ENCODE peak calls at places on chromosome 16, in four cellular contexts. A is cardiac fibroblast, T is tibial nerve, O is psoas muscle. B is an unnamed sample.

GRCh38 chr16:12392585-12393089 is 411.1 kb downstream of the CPPED1 start:
- DNase-seq in A (no peak), T (peak; percentile 55), O (no peak), B (no peak)

GRCh38 chr16:67805718-67806427 is 487 bp downstream of the RANBP10 start:
- DNase-seq in T (no peak), A (no peak), O (peak; percentile 66), B (peak; percentile 32)

GRCh38 chr16:53090591-53091507 is 36.1 kb downstream of the CHD9 start:
- DNase-seq in T (peak; percentile 97), A (peak; percentile 100), O (peak; percentile 97), B (peak; percentile 80)

GRCh38 chr16:65289022-65289421 is 167.2 kb upstream of the CDH11 start:
- DNase-seq in T (no peak), A (no peak), O (peak; percentile 72), B (no peak)

GRCh38 chr16:89376812-89377445 is 113.4 kb downstream of the ANKRD11 start:
- DNase-seq in T (no peak), A (no peak), O (peak; percentile 7), B (no peak)

GRCh38 chr16:67115649-67116048 is 5.9 kb downstream of the PHAF1 start:
- DNase-seq in A (peak; percentile 32), O (no peak), T (no peak), B (no peak)

GRCh38 chr16:89409161-89409711 is 81.1 kb downstream of the ANKRD11 start:
- DNase-seq in O (no peak), T (no peak), A (peak; percentile 24), B (no peak)

GRCh38 chr16:82741073-82741615 is 114.4 kb downstream of the CDH13 start:
- DNase-seq in O (no peak), T (no peak), A (no peak), B (no peak)

GRCh38 chr16:79543219-79543618 is 57.3 kb downstream of the MAF start:
- DNase-seq in T (no peak), O (no peak), A (no peak), B (no peak)

GRCh38 chr16:88700636-88701482 is 5.3 kb downstream of the RNF166 start:
- DNase-seq in T (peak; percentile 81), A (peak; percentile 95), O (peak; percentile 93), B (peak; percentile 96)

GRCh38 chr16:87622756-87623319 is 20.5 kb downstream of the JPH3 start:
- DNase-seq in A (no peak), O (no peak), T (no peak), B (no peak)

GRCh38 chr16:7518158-7518557 is 185.5 kb downstream of the RBFOX1 start:
- DNase-seq in O (no peak), A (no peak), T (no peak), B (no peak)

GRCh38 chr16:73605309-73605708 is 557.4 kb upstream of the ZFHX3 start:
- DNase-seq in A (no peak), T (no peak), O (no peak), B (no peak)

GRCh38 chr16:85554114-85554790 is 58.9 kb upstream of the GSE1 start:
- DNase-seq in T (peak; percentile 78), O (peak; percentile 66), A (peak; percentile 91), B (peak; percentile 95)

GRCh38 chr16:70419384-70420327 is 19.2 kb downstream of the ST3GAL2 start:
- DNase-seq in O (no peak), T (no peak), A (no peak), B (no peak)

GRCh38 chr16:84888450-84888849 is 68.7 kb downstream of the CRISPLD2 start:
- DNase-seq in A (no peak), O (no peak), T (no peak), B (no peak)

GRCh38 chr16:84326545-84326944 is 31.9 kb downstream of the WFDC1 start:
- DNase-seq in O (no peak), T (no peak), A (no peak), B (no peak)

GRCh38 chr16:2934450-2934849 is 22.7 kb downstream of the FLYWCH1 start:
- DNase-seq in O (no peak), T (no peak), A (no peak), B (no peak)

GRCh38 chr16:47624563-47624962 is 163.4 kb downstream of the PHKB start:
- DNase-seq in O (no peak), A (no peak), T (no peak), B (no peak)

GRCh38 chr16:46817961-46818360 is 13.0 kb downstream of the C16orf87 start:
- DNase-seq in O (no peak), A (no peak), T (no peak), B (no peak)

GRCh38 chr16:27109666-27110523 is 43.2 kb downstream of the C16orf82 start:
- DNase-seq in A (peak; percentile 74), T (peak; percentile 60), O (peak; percentile 86), B (peak; percentile 52)

GRCh38 chr16:22424161-22424937 is 49.9 kb upstream of the CDR2 start:
- DNase-seq in T (no peak), O (peak; percentile 85), A (peak; percentile 17), B (no peak)

GRCh38 chr16:73206306-73206705 is 158.4 kb upstream of the ZFHX3 start:
- DNase-seq in A (no peak), T (no peak), O (no peak), B (no peak)

GRCh38 chr16:67345401-67345800 is 18.8 kb downstream of the LRRC36 start:
- DNase-seq in A (no peak), T (no peak), O (no peak), B (no peak)

DNA sequence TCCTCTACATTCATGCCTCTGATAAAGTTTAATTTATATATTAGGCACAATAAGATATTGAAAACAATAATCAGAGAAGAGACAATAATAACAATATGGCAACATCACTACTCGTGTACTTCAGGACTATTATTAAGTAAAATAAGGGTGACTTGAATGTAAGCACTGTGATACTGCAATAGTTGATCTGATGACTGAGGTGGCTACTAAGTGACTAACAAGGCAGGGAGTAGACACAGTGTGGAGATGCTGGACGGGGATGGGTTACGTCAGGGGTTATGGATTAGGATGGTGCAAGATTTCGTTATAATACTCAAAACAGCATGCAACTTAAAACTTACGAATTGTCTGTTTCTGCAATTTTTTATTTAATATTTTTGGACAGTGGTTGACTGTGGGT is 32.5 kb downstream of the CYLD start:
- DNase-seq in A (no peak), O (no peak), T (no peak), B (no peak)
- TF ChIP-seq CTCF in A (no peak), O (no peak), T (no peak), B (no peak)

GRCh38 chr16:29023279-29024278 is 38.7 kb downstream of the LAT start:
- DNase-seq in O (no peak), A (no peak), T (no peak), B (no peak)

GRCh38 chr16:29028457-29029167 is 43.8 kb downstream of the LAT start:
- DNase-seq in T (no peak), O (no peak), A (no peak), B (no peak)

GRCh38 chr16:29025218-29025617 is 40.4 kb downstream of the LAT start:
- DNase-seq in A (no peak), T (no peak), O (no peak), B (no peak)

GRCh38 chr16:29024280-29024679 is 39.4 kb downstream of the LAT start:
- DNase-seq in A (no peak), O (no peak), T (no peak), B (no peak)

DNA sequence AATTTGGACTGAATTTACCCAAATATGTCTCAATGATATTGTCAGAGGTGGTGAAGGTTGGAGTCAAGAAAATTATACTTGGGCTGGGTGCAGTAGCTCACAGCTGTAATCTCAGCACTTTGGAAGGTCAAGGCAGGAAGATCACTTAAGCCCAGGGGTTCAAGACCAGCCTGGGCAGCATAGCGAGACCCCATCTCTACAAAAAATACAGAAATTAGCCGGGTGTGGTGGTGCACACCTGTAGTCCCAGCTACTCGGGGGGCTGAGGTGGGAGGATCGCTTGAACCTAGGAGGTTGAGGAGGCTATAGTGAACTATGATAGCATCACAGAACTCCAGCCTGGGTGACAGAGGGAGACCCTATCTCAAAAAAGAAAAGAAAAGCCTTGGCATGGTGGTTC is 40.9 kb downstream of the LAT start:
- DNase-seq in A (no peak), O (no peak), T (no peak), B (no peak)
- H3K4me3 ChIP-seq in A (no peak overlapping the region), O (no peak overlapping the region), T (no peak overlapping the region), B (no peak overlapping the region)

GRCh38 chr16:878071-878784 is 77.7 kb upstream of the GNG13 start:
- DNase-seq in O (peak; percentile 46), T (no peak), A (no peak), B (no peak)
- TF ChIP-seq CTCF in O (no peak), T (no peak), A (no peak), B (no peak)

DNA sequence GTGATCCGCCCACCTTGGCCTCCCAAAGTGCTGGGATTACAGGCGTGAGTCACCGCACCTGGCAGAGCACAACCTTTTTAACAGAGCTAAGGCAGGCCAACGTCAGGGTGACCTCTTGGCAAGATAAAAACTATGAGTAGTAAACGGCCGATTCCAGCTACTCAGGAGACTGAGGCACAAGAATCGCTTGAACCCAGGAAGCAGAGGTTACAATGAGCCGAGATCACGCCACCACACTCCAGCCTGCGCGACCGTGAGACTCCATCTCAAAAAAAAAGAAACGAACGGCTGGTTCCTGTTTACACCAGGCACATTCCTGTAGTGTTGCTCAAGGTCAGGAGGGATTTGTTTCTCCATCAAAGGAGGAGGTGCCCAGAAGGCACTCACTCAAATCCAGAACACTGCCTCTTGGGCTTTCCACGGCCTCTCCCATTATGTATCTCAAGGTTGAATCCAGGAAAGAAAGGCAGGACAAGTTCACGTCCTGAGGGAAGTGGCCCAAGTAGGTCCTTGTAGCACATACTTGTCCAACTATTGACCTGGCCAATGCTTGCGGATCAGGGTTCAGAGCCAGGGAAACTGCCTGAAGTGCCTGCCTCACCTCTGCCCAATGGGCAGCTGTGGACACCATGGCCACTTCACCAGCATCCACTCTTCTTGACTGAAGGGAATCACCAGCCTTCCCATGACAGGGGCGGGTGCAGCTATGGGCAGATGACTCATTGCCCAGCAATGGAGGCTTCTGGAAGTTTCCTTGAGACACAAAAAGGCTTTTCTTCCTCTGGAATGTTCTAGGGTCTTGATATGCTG is 13.5 kb downstream of the KNOP1 start:
- DNase-seq in A (peak; percentile 63), T (peak; percentile 66), O (peak; percentile 64), B (no peak)
- H3K4me3 ChIP-seq in A (no peak overlapping the region), T (no peak overlapping the region), O (no peak overlapping the region), B (no peak overlapping the region)

GRCh38 chr16:10929853-10930754 is 12.2 kb downstream of the DEXI start:
- DNase-seq in O (no peak), T (no peak), A (peak; percentile 62), B (no peak)
- TF ChIP-seq CTCF in O (no peak), T (no peak), A (no peak), B (no peak)

DNA sequence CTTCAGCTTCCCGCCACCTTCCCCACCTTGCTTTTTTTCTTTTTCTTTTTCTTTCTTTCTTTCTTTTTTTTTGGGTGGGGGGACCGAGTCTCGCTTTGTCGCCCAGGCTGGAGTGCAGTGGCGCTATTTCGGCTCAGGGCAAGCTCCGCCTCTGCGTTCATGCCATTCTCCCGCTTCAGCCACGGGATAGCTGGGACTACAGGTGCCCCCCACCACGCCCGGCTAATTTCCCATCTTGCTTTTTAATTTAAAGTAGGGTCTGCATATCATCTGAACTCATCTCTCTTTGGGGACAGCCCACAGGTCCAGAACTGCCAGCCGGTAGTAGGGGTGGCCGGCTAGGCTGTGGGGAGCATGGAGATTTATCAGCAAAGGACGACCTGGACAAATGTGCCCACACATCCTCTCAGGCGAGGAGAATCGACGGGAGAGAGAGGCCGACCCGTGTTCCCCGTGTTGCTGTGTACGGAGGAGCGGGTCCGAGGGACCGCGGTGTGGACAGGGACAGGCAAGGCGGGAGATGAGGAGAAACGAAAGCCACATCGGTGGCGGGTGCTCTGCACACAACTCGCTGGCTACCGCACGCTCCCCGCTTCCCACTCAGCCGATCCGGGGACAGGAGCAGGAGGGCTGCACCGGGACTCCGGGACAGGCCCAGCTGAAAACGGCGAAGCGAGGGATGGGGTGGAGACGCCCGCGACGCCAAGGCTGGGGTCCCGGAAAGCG is 2.4 kb downstream of the MT1M start:
- DNase-seq in O (no peak), T (no peak), A (no peak), B (no peak)
- H3K4me3 ChIP-seq in O (peak overlapping the region; percentile 4), T (peak overlapping the region; percentile 20), A (no peak overlapping the region), B (no peak overlapping the region)